ENCODE peak calls at places on chromosomes 1 and 21, in seven cellular contexts. Q, F, K, D, G, A and L are unnamed samples.

GRCh38 chr1:71448444-71448843 is 367.6 kb upstream of the ZRANB2 start:
- DNase-seq in Q (no peak), F (no peak), K (no peak), D (no peak), G (no peak), A (no peak), L (no peak)

GRCh38 chr1:182888736-182889531 is 49.8 kb downstream of the DHX9 start:
- DNase-seq in Q (no peak), F (no peak), K (no peak), D (no peak), G (no peak), A (peak), L (peak)

GRCh38 chr1:16133007-16133961 is 22.6 kb downstream of the EPHA2 start:
- DNase-seq in Q (no peak), F (no peak), K (no peak), D (no peak), G (no peak), A (no peak), L (no peak)

GRCh38 chr1:241557551-241558193 is 25.5 kb downstream of the KMO start:
- DNase-seq in Q (no peak), F (no peak), K (no peak), D (no peak), G (no peak), A (no peak), L (no peak)

GRCh38 chr1:3171761-3172160 is 102.8 kb downstream of the PRDM16 start:
- DNase-seq in Q (no peak), F (no peak), K (no peak), D (no peak), G (no peak), A (no peak), L (no peak)

GRCh38 chr1:39317910-39318633 is 113.6 kb downstream of the MACF1 start:
- DNase-seq in Q (peak), F (no peak), K (no peak), D (no peak), G (no peak), A (no peak), L (no peak)

GRCh38 chr1:181189691-181190361 is 101.3 kb downstream of the IER5 start:
- DNase-seq in Q (peak), F (peak), K (peak), D (peak), G (peak), A (peak), L (peak)

GRCh38 chr1:29969576-29969975 is 733.3 kb downstream of the PTPRU start:
- DNase-seq in Q (no peak), F (no peak), K (no peak), D (no peak), G (no peak), A (no peak), L (no peak)

GRCh38 chr1:52139817-52140540 is 1.9 kb upstream of the ZFYVE9 start:
- DNase-seq in Q (no peak), F (no peak), K (no peak), D (no peak), G (no peak), A (peak), L (peak)

GRCh38 chr1:232038704-232039103 is 412.1 kb downstream of the DISC1 start:
- DNase-seq in Q (no peak), F (no peak), K (no peak), D (no peak), G (no peak), A (peak), L (no peak)

GRCh38 chr1:23216771-23217420 is 406 bp downstream of the HTR1D start:
- DNase-seq in Q (no peak), F (peak), K (no peak), D (no peak), G (peak), A (no peak), L (no peak)

GRCh38 chr1:12034381-12034801 is 15.1 kb downstream of the MIIP start:
- DNase-seq in Q (no peak), F (no peak), K (no peak), D (no peak), G (no peak), A (peak), L (peak)

GRCh38 chr1:21801100-21801499 is 11.0 kb upstream of the LDLRAD2 start:
- DNase-seq in Q (no peak), F (no peak), K (no peak), D (no peak), G (no peak), A (peak), L (peak)

GRCh38 chr1:32239790-32240139 is 7.3 kb upstream of the FAM167B start:
- DNase-seq in Q (no peak), F (no peak), K (no peak), D (no peak), G (no peak), A (no peak), L (no peak)

GRCh38 chr1:17909634-17910033 is 154.5 kb downstream of the ACTL8 start:
- DNase-seq in Q (peak), F (no peak), K (peak), D (no peak), G (peak), A (no peak), L (peak)

GRCh38 chr21:34582506-34583150 is 32.3 kb downstream of the RCAN1 start:
- DNase-seq in Q (peak), F (peak), K (no peak), D (peak), G (peak), A (peak), L (peak)

GRCh38 chr1:205332015-205332791 is 10.7 kb upstream of the NUAK2 start:
- DNase-seq in Q (peak), F (no peak), K (no peak), D (no peak), G (no peak), A (no peak), L (no peak)
- H2BK5ac ChIP-seq in Q (no peak), F (no peak), K (no peak), D (no peak), G (no peak), A (no peak), L (no peak)

DNA sequence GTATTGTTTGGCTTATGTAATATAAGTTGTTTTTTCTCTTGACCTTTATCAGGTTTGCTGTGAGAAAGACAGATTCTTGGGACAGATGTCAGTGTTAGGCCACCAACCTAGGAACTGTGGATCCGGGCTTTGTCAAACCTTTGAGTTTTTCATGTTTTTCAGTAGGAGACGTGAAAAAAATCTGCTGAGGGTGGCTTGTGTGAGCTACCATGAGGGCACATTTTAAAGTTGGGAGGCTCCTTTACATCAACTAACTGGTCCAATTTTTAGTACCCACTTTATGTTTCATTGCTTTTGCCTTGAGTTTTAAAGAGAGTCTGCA is 801 bp downstream of the RPS6KC1 start:
- DNase-seq in Q (no peak), F (no peak), K (no peak), D (no peak), G (no peak), A (no peak), L (no peak)
- H2BK5ac ChIP-seq in Q (no peak), F (no peak), K (no peak), D (no peak), G (no peak), A (no peak), L (no peak)

GRCh38 chr1:245327842-245328241 is 173.1 kb downstream of the KIF26B start:
- DNase-seq in Q (peak), F (no peak), K (no peak), D (no peak), G (no peak), A (no peak), L (no peak)

GRCh38 chr1:245330951-245331350 is 176.2 kb downstream of the KIF26B start:
- DNase-seq in Q (peak), F (no peak), K (no peak), D (no peak), G (peak), A (no peak), L (no peak)

GRCh38 chr1:245332513-245332912 is 177.7 kb downstream of the KIF26B start:
- DNase-seq in Q (no peak), F (no peak), K (no peak), D (no peak), G (no peak), A (no peak), L (peak)

GRCh38 chr1:245334827-245335490 is 180.2 kb downstream of the KIF26B start:
- DNase-seq in Q (no peak), F (no peak), K (no peak), D (no peak), G (no peak), A (no peak), L (no peak)

DNA sequence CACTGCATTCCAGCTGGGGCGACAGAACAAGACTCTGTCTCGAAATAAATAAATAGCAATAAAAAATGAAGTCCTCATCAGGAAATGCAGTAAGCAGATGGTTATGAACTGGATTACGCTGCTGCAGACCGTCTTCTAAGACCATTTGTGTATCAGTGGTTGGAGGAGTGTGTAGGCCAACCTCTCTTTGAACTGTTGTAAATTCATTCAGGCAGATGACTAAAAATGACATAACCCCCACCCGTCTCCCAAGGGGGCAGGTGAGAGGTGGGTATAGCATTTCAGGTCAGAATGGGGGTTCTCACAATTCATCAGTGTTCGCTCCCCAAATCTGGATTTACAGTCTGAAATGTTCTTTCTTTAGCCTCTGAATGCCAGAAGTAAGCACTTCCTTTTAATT is 177.3 kb downstream of the KIF26B start:
- DNase-seq in Q (no peak), F (no peak), K (no peak), D (no peak), G (no peak), A (no peak), L (no peak)
- H2BK5ac ChIP-seq in Q (no peak), F (no peak), K (no peak), D (no peak), G (no peak), A (no peak), L (no peak)

GRCh38 chr1:220219136-220219442 is 53.2 kb downstream of the RAB3GAP2 start:
- DNase-seq in Q (no peak), F (no peak), K (no peak), D (no peak), G (no peak), A (peak), L (peak)

GRCh38 chr1:220221269-220221668 is 51.0 kb downstream of the RAB3GAP2 start:
- DNase-seq in Q (no peak), F (no peak), K (no peak), D (no peak), G (no peak), A (no peak), L (no peak)

GRCh38 chr1:220221670-220222069 is 50.6 kb downstream of the RAB3GAP2 start:
- DNase-seq in Q (no peak), F (no peak), K (no peak), D (no peak), G (no peak), A (no peak), L (no peak)

GRCh38 chr1:220217383-220217988 is 54.8 kb downstream of the RAB3GAP2 start:
- DNase-seq in Q (peak), F (no peak), K (no peak), D (no peak), G (no peak), A (peak), L (no peak)

DNA sequence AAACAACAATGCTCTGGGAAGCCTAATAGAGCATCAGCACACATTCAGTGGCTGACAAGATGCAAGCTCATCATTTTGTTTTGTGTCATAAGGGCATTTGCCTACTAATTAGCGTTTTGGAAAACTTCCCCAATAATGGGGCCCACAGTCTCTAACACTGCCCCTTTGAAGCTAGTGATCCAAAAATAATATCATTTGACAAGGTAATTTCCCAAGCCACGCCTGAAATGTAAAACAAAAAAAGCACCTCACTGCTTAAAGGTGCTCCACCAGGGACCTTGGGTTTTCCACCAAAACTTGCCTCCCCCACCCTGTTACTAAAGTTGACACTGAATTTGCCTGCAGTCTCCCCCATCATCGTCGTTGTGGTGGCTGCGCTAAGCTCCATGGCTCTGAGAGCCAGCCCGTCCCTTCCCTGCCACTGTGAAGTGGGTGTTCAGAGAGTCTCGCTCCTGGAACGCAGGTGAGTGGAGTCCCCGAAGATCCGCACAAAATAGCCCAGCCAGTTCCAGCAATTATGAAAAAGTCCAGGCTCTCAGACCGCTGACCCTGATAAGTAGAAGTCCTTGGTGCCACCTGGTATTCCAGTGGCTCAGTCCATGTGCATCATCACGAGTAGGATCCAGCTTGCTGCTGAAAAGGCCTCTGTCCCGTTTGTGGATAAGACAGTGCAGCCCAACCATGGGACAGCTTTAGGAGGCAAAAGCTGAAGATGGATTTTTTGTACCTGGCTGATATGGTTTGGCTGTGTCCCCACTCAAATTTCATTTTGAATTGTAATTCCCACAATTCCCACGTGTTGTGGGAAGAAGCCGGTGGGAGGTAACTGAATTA is 52.2 kb downstream of the RAB3GAP2 start:
- DNase-seq in Q (no peak), F (no peak), K (no peak), D (no peak), G (no peak), A (no peak), L (no peak)
- H2BK5ac ChIP-seq in Q (no peak), F (no peak), K (no peak), D (no peak), G (no peak), A (no peak), L (no peak)